ENCODE peak calls at places on chromosomes 1 and 21, in four cellular contexts. One of them, this sample, is unnamed.

GRCh38 chr1:219503549-219503948 is 109.4 kb downstream of the ZC3H11B start:
- DNase-seq in body of pancreas: no peak
- DNase-seq in hypothalamus: no peak
- DNase-seq in T-helper 1 cell: no peak
- DNase-seq in this sample: no peak

GRCh38 chr1:178940022-178940765 is 69.3 kb upstream of the ANGPTL1 start:
- DNase-seq in hypothalamus: no peak
- DNase-seq in body of pancreas: no peak
- DNase-seq in T-helper 1 cell: no peak
- DNase-seq in this sample: no peak

GRCh38 chr1:184210048-184210447 is 158.5 kb downstream of the TSEN15 start:
- DNase-seq in body of pancreas: peak; percentile 21
- DNase-seq in hypothalamus: no peak
- DNase-seq in T-helper 1 cell: no peak
- DNase-seq in this sample: no peak

GRCh38 chr1:31920986-31921385 is 17.2 kb downstream of the PTP4A2 start:
- DNase-seq in T-helper 1 cell: no peak
- DNase-seq in hypothalamus: no peak
- DNase-seq in body of pancreas: no peak
- DNase-seq in this sample: no peak

GRCh38 chr21:44890338-44890931 is 16.9 kb upstream of the PTTG1IP start:
- DNase-seq in T-helper 1 cell: no peak
- DNase-seq in body of pancreas: no peak
- DNase-seq in hypothalamus: no peak
- DNase-seq in this sample: no peak

GRCh38 chr1:41819843-41820242 is 98.9 kb downstream of the HIVEP3 start:
- DNase-seq in T-helper 1 cell: no peak
- DNase-seq in body of pancreas: no peak
- DNase-seq in hypothalamus: no peak
- DNase-seq in this sample: no peak

GRCh38 chr1:17234405-17234804 is 14.5 kb upstream of the PADI3 start:
- DNase-seq in T-helper 1 cell: no peak
- DNase-seq in hypothalamus: no peak
- DNase-seq in body of pancreas: no peak
- DNase-seq in this sample: no peak

GRCh38 chr1:29498126-29499100 is 262.1 kb downstream of the PTPRU start:
- DNase-seq in hypothalamus: no peak
- DNase-seq in T-helper 1 cell: no peak
- DNase-seq in body of pancreas: no peak
- DNase-seq in this sample: no peak

GRCh38 chr1:236051107-236051885 is 13.6 kb downstream of the NID1 start:
- DNase-seq in hypothalamus: no peak
- DNase-seq in T-helper 1 cell: no peak
- DNase-seq in body of pancreas: no peak
- DNase-seq in this sample: no peak

GRCh38 chr21:38448619-38449186 is 49.6 kb downstream of the ERG start:
- DNase-seq in T-helper 1 cell: no peak
- DNase-seq in body of pancreas: no peak
- DNase-seq in hypothalamus: no peak
- DNase-seq in this sample: peak; percentile 35